ENCODE peak calls at places on chromosome 14, in six cellular contexts. One of them, this sample, is unnamed.
A peak's percentile ranks its signal among the peaks of the same experiment; 100 is the strongest.

GRCh38 chr14:104293851-104294627 is 155.7 kb downstream of the KIF26A start:
- DNase-seq in HepG2: no peak
- DNase-seq in GM12891: no peak
- DNase-seq in K562: no peak
- DNase-seq in H1: no peak
- DNase-seq in GM12878: no peak
- DNase-seq in this sample: no peak

GRCh38 chr14:85471156-85471555 is 58.8 kb upstream of the FLRT2 start:
- DNase-seq in HepG2: no peak
- DNase-seq in GM12891: no peak
- DNase-seq in K562: no peak
- DNase-seq in H1: no peak
- DNase-seq in GM12878: no peak
- DNase-seq in this sample: no peak

GRCh38 chr14:79165460-79166080 is 995.4 kb downstream of the NRXN3 start:
- DNase-seq in HepG2: no peak
- DNase-seq in GM12891: no peak
- DNase-seq in K562: no peak
- DNase-seq in H1: no peak
- DNase-seq in GM12878: no peak
- DNase-seq in this sample: no peak

GRCh38 chr14:23321572-23322547 is 603 bp downstream of the PABPN1 start:
- DNase-seq in HepG2: peak; percentile 71
- DNase-seq in GM12891: no peak
- DNase-seq in K562: peak; percentile 78
- DNase-seq in H1: peak; percentile 63
- DNase-seq in GM12878: no peak
- DNase-seq in this sample: peak; percentile 42

GRCh38 chr14:49853572-49854375 is 1.2 kb upstream of the NEMF start:
- DNase-seq in HepG2: peak; percentile 86
- DNase-seq in GM12891: no peak
- DNase-seq in K562: peak; percentile 23
- DNase-seq in H1: peak; percentile 81
- DNase-seq in GM12878: no peak
- DNase-seq in this sample: no peak

GRCh38 chr14:68784298-68784910 is 8.5 kb downstream of the ZFP36L1 start:
- DNase-seq in HepG2: peak; percentile 99
- DNase-seq in GM12891: no peak
- DNase-seq in K562: no peak
- DNase-seq in H1: peak; percentile 49
- DNase-seq in GM12878: no peak
- DNase-seq in this sample: no peak

GRCh38 chr14:28375295-28375694 is 391.3 kb upstream of the FOXG1 start:
- DNase-seq in HepG2: no peak
- DNase-seq in GM12891: no peak
- DNase-seq in K562: no peak
- DNase-seq in H1: peak; percentile 54
- DNase-seq in GM12878: no peak
- DNase-seq in this sample: no peak

GRCh38 chr14:93262446-93262845 is 55.4 kb downstream of the UBR7 start:
- DNase-seq in HepG2: no peak
- DNase-seq in GM12891: no peak
- DNase-seq in K562: no peak
- DNase-seq in H1: no peak
- DNase-seq in GM12878: no peak
- DNase-seq in this sample: no peak

GRCh38 chr14:103393687-103394626 is 8.7 kb downstream of the MARK3 start:
- DNase-seq in HepG2: no peak
- DNase-seq in GM12891: no peak
- DNase-seq in K562: peak; percentile 58
- DNase-seq in H1: no peak
- DNase-seq in GM12878: no peak
- DNase-seq in this sample: no peak

GRCh38 chr14:21039059-21039422 is 3.1 kb upstream of the RNASE7 start:
- DNase-seq in HepG2: peak; percentile 73
- DNase-seq in GM12891: no peak
- DNase-seq in K562: no peak
- DNase-seq in H1: peak; percentile 54
- DNase-seq in GM12878: no peak
- DNase-seq in this sample: no peak

GRCh38 chr14:20409226-20409625 is 4.1 kb downstream of the TEP1 start:
- DNase-seq in HepG2: no peak
- DNase-seq in GM12891: no peak
- DNase-seq in K562: no peak
- DNase-seq in H1: no peak
- DNase-seq in GM12878: no peak
- DNase-seq in this sample: no peak

GRCh38 chr14:45246633-45247173 is 6.3 kb downstream of the MIS18BP1 start:
- DNase-seq in HepG2: no peak
- DNase-seq in GM12891: no peak
- DNase-seq in K562: no peak
- DNase-seq in H1: no peak
- DNase-seq in GM12878: no peak
- DNase-seq in this sample: no peak

GRCh38 chr14:58540693-58541092 is 97.1 kb upstream of the DACT1 start:
- DNase-seq in HepG2: no peak
- DNase-seq in GM12891: no peak
- DNase-seq in K562: no peak
- DNase-seq in H1: no peak
- DNase-seq in GM12878: no peak
- DNase-seq in this sample: no peak

GRCh38 chr14:59463773-59464650 is 1.2 kb downstream of the GPR135 start:
- DNase-seq in HepG2: no peak
- DNase-seq in GM12891: peak; percentile 52
- DNase-seq in K562: no peak
- DNase-seq in H1: peak; percentile 66
- DNase-seq in GM12878: no peak
- DNase-seq in this sample: peak; percentile 45

GRCh38 chr14:73287071-73287470 is 49.8 kb downstream of the PAPLN start:
- DNase-seq in HepG2: no peak
- DNase-seq in GM12891: no peak
- DNase-seq in K562: no peak
- DNase-seq in H1: no peak
- DNase-seq in GM12878: no peak
- DNase-seq in this sample: no peak

GRCh38 chr14:92266216-92266615 is 56.7 kb upstream of the SLC24A4 start:
- DNase-seq in HepG2: no peak
- DNase-seq in GM12891: no peak
- DNase-seq in K562: no peak
- DNase-seq in H1: no peak
- DNase-seq in GM12878: no peak
- DNase-seq in this sample: no peak

GRCh38 chr14:88729159-88729558 is 63.6 kb downstream of the EML5 start:
- DNase-seq in HepG2: no peak
- DNase-seq in GM12891: no peak
- DNase-seq in K562: peak; percentile 3
- DNase-seq in H1: no peak
- DNase-seq in GM12878: no peak
- DNase-seq in this sample: no peak

GRCh38 chr14:24064091-24064795 is 7.1 kb upstream of the CPNE6 start:
- DNase-seq in HepG2: no peak
- DNase-seq in GM12891: no peak
- DNase-seq in K562: no peak
- DNase-seq in H1: no peak
- DNase-seq in GM12878: no peak
- DNase-seq in this sample: peak; percentile 11

GRCh38 chr14:22084393-22085281 is 411.0 kb upstream of the OR4E1 start:
- DNase-seq in HepG2: peak; percentile 76
- DNase-seq in GM12891: no peak
- DNase-seq in K562: peak; percentile 10
- DNase-seq in H1: no peak
- DNase-seq in GM12878: peak; percentile 8
- DNase-seq in this sample: no peak

GRCh38 chr14:68793734-68794129 is 865 bp upstream of the ZFP36L1 start:
- DNase-seq in HepG2: no peak
- DNase-seq in GM12891: no peak
- DNase-seq in K562: peak; percentile 15
- DNase-seq in H1: no peak
- DNase-seq in GM12878: no peak
- DNase-seq in this sample: no peak

GRCh38 chr14:53285806-53286205 is 132.7 kb upstream of the DDHD1 start:
- DNase-seq in HepG2: no peak
- DNase-seq in GM12891: no peak
- DNase-seq in K562: no peak
- DNase-seq in H1: no peak
- DNase-seq in GM12878: no peak
- DNase-seq in this sample: no peak

GRCh38 chr14:45743884-45744283 is 490.9 kb upstream of the MIS18BP1 start:
- DNase-seq in HepG2: no peak
- DNase-seq in GM12891: no peak
- DNase-seq in K562: no peak
- DNase-seq in H1: no peak
- DNase-seq in GM12878: no peak
- DNase-seq in this sample: no peak

GRCh38 chr14:34845869-34846268 is 29.3 kb downstream of the BAZ1A start:
- DNase-seq in HepG2: no peak
- DNase-seq in GM12891: no peak
- DNase-seq in K562: no peak
- DNase-seq in H1: no peak
- DNase-seq in GM12878: no peak
- DNase-seq in this sample: no peak

GRCh38 chr14:34837801-34838322 is 37.3 kb downstream of the BAZ1A start:
- DNase-seq in HepG2: peak; percentile 99
- DNase-seq in GM12891: no peak
- DNase-seq in K562: no peak
- DNase-seq in H1: no peak
- DNase-seq in GM12878: no peak
- DNase-seq in this sample: no peak

DNA sequence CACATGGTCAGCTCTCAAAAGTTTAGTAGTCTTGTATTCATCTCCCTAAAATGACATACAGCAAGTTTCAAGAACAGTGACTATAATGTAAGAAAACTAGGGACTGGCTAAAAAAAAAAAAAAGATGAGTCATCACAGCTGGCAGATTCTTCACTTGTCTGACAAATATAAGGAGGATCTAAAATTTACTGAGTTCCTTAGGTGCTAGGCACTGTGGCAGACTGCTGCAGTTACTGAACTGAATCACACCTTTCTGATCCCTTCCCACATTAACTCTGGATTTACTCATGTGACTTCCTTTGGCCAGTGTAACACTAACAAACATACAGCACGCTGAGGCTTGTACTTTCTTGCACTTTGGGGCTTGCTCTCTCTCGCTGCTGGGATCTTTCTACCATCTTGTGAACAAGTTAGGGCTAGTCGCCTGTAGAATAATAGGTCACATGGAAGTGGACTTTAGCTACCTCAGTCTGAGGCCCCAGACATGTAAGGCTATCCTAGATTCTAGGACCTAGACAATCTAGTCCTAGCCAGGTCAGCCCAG is 32.1 kb downstream of the BAZ1A start:
- DNase-seq in HepG2: peak; percentile 23
- DNase-seq in GM12891: no peak
- DNase-seq in K562: peak; percentile 11
- DNase-seq in H1: no peak
- DNase-seq in GM12878: peak; percentile 27
- DNase-seq in this sample: no peak
- TF ChIP-seq TAF1 in HepG2: no peak
- TF ChIP-seq TAF1 in GM12891: no peak
- TF ChIP-seq TAF1 in K562: no peak
- TF ChIP-seq TAF1 in H1: no peak
- TF ChIP-seq TAF1 in GM12878: no peak
- TF ChIP-seq TAF1 in this sample: no peak

DNA sequence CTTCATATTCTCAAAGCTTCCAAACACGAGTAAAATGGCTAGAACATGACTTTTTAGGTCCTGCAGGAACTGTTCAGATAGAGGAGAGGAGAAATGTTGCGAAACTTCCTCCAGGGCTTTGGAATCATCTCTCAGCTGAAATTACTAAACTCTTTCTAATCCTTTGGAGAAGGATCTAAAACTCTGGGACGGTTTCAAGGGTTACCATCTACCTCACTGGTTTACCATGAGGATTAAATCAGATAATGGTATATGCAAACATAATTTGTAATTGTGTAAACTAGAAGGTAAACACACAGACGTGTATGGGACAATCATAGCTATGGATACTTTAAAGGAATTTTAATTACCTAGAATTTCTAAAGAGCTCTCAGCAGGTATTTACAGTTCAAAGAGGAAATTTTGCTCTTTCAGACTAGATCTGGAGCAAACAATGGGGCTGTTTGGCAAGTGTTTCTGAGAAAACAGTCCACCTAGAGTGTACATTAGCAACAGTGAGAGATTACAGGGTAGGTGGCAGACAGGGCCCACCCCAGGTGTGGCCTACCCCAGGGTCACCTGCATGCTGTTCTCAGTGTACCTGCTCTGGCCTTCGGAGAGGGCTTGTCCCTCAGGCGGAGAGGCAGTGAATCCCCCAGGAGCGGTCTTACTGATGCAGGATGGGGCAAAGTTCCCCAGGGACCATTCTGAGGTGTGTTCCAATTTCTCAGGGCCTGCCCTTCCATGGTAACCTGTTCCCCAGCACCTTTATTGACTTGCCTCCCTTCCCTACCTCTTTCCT is 124.7 kb upstream of the MAX start:
- DNase-seq in HepG2: peak; percentile 97
- DNase-seq in GM12891: no peak
- DNase-seq in K562: no peak
- DNase-seq in H1: no peak
- DNase-seq in GM12878: no peak
- DNase-seq in this sample: no peak
- TF ChIP-seq POLR2A in HepG2: peak; percentile 57
- TF ChIP-seq POLR2A in GM12891: no peak
- TF ChIP-seq POLR2A in K562: no peak
- TF ChIP-seq POLR2A in H1: no peak
- TF ChIP-seq POLR2A in GM12878: no peak
- TF ChIP-seq POLR2A in this sample: no peak

GRCh38 chr14:64956697-64957412 is 14.3 kb upstream of the GPX2 start:
- DNase-seq in HepG2: no peak
- DNase-seq in GM12891: no peak
- DNase-seq in K562: no peak
- DNase-seq in H1: no peak
- DNase-seq in GM12878: no peak
- DNase-seq in this sample: no peak
- TF ChIP-seq POLR2AphosphoS5 in HepG2: no peak
- TF ChIP-seq POLR2AphosphoS5 in GM12891: no peak
- TF ChIP-seq POLR2AphosphoS5 in K562: no peak
- TF ChIP-seq POLR2AphosphoS5 in H1: no peak
- TF ChIP-seq POLR2AphosphoS5 in GM12878: no peak
- TF ChIP-seq POLR2AphosphoS5 in this sample: no peak

DNA sequence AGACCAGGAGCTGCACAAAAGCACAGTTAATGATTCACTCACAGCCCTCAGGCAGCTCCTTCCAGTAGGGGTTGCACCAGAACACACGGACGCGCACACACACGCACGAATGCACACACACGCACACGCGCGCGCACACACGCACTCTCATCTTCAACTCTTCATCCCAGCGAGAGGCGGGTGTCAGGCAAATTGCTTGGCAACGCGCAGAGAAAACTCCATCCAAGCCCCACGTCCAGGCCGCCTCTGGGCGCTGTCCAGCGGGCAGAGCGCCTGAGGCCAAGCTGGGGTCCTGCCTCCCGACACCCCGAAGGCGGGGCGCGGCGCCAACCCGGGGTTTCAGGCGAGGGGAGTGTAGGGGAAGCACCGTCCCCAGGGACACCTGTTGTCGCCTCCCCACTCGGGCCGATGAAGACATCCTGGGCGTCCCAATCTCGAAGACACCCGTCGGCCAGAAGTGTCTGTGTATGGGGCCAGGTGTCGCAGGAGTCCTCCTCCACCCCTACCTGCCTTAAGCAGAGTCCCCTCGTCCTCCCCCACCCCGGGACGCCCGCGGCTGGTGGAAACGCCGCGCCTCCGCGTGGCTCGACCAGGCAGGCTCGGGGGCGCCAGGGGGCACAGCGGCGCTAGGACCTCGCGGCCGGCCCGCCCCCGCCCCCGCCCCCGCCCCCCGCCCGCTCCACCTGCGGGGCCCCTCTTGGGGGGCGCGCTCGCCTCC is 35.6 kb upstream of the STON2 start:
- DNase-seq in HepG2: peak; percentile 55
- DNase-seq in GM12891: peak; percentile 33
- DNase-seq in K562: peak; percentile 72
- DNase-seq in H1: peak; percentile 79
- DNase-seq in GM12878: no peak
- DNase-seq in this sample: peak; percentile 21
- TF ChIP-seq TAF1 in HepG2: peak; percentile 32
- TF ChIP-seq TAF1 in GM12891: no peak
- TF ChIP-seq TAF1 in K562: no peak
- TF ChIP-seq TAF1 in H1: no peak
- TF ChIP-seq TAF1 in GM12878: no peak
- TF ChIP-seq TAF1 in this sample: no peak